ENCODE peak calls at places on chromosomes 16 and 17, in ten cellular contexts. W, Q, V, D, A, S, E, X, I and K are unnamed samples.

GRCh38 chr17:78717431-78717980 is 64.6 kb downstream of the CYTH1 start:
- DNase-seq in V (no peak), Q (no peak), A (peak; percentile 58), D (no peak), E (peak; percentile 46), S (no peak), W (no peak), X (peak; percentile 55), I (peak; percentile 71), K (peak; percentile 50)

GRCh38 chr16:49951568-49952195 is 73.3 kb upstream of the CNEP1R1 start:
- DNase-seq in D (no peak), W (no peak), Q (no peak), S (no peak), A (no peak), X (no peak), V (no peak), I (no peak), E (no peak), K (no peak)

GRCh38 chr17:13888043-13888442 is 181.3 kb upstream of the COX10 start:
- DNase-seq in E (no peak), S (no peak), Q (no peak), V (no peak), X (no peak), W (no peak), D (no peak), A (no peak), I (no peak), K (no peak)

GRCh38 chr16:85124636-85125346 is 12.5 kb upstream of the CIBAR2 start:
- DNase-seq in Q (no peak), I (no peak), X (no peak), V (no peak), A (no peak), W (no peak), D (no peak), S (no peak), E (no peak), K (no peak)

GRCh38 chr17:33974276-33974675 is 280.8 kb upstream of the CCL2 start:
- DNase-seq in W (no peak), D (no peak), Q (no peak), E (no peak), X (no peak), S (no peak), I (no peak), A (no peak), V (no peak), K (no peak)

GRCh38 chr17:40032322-40033320 is 17.4 kb downstream of the CSF3 start:
- DNase-seq in X (peak; percentile 27), I (no peak), Q (no peak), S (no peak), E (no peak), V (no peak), W (no peak), D (no peak), A (no peak), K (no peak)

GRCh38 chr16:53043986-53044571 is 8.6 kb downstream of the CHD9NB start:
- DNase-seq in Q (no peak), S (no peak), X (no peak), D (no peak), V (no peak), E (no peak), A (no peak), W (no peak), I (no peak), K (no peak)

GRCh38 chr17:80291260-80291659 is 30.6 kb downstream of the RNF213 start:
- DNase-seq in E (no peak), V (no peak), A (no peak), X (no peak), S (no peak), I (no peak), W (no peak), Q (no peak), D (no peak), K (no peak)

GRCh38 chr16:51211148-51211547 is 60.1 kb upstream of the SALL1 start:
- DNase-seq in V (no peak), W (no peak), A (no peak), S (no peak), X (no peak), E (no peak), Q (no peak), I (no peak), D (no peak), K (no peak)

GRCh38 chr16:83199012-83199411 is 572.2 kb downstream of the CDH13 start:
- DNase-seq in Q (no peak), I (no peak), D (no peak), V (no peak), X (no peak), A (no peak), W (no peak), S (no peak), E (no peak), K (no peak)